ENCODE peak calls at places on chromosomes 12 and 14, in nine cellular contexts. K is PC-3; O is pancreas; W is heart left ventricle; Z is ovary; D is breast epithelium; N is aorta; T is CD8-positive, alpha-beta T cell; I is tibial artery. A is an unnamed sample.
A peak's percentile ranks its signal among the peaks of the same experiment; 100 is the strongest.

GRCh38 chr14:65200454-65200853 is 98.1 kb upstream of the MAX start:
- DNase-seq in K (no peak), O (no peak), W (no peak), Z (no peak), D (no peak), N (no peak), T (no peak), I (no peak), A (no peak)

GRCh38 chr14:69662636-69663321 is 51.4 kb downstream of the SUSD6 start:
- DNase-seq in K (peak; percentile 67), O (no peak), W (no peak), Z (no peak), D (no peak), N (no peak), T (no peak), I (no peak), A (no peak)

GRCh38 chr12:44812062-44812461 is 64.1 kb downstream of the NELL2 start:
- DNase-seq in K (peak; percentile 22), O (no peak), W (no peak), Z (no peak), D (no peak), N (no peak), T (peak; percentile 53), I (no peak), A (no peak)

GRCh38 chr12:685388-685787 is 22.1 kb upstream of the NINJ2 start:
- DNase-seq in K (no peak), O (no peak), W (no peak), Z (no peak), D (no peak), N (no peak), T (peak; percentile 90), I (no peak), A (peak; percentile 32)

GRCh38 chr12:61758661-61759060 is 501.5 kb upstream of the USP15 start:
- DNase-seq in K (no peak), O (no peak), W (no peak), Z (no peak), D (no peak), N (no peak), T (no peak), I (no peak), A (no peak)

GRCh38 chr12:68106160-68106559 is 53.4 kb downstream of the IFNG start:
- DNase-seq in K (peak; percentile 4), O (no peak), W (no peak), Z (no peak), D (no peak), N (no peak), T (no peak), I (no peak), A (no peak)

GRCh38 chr12:69952890-69953289 is 127.9 kb downstream of the MYRFL start:
- DNase-seq in K (no peak), O (no peak), W (no peak), Z (no peak), D (no peak), N (no peak), T (no peak), I (no peak), A (no peak)

GRCh38 chr12:12333980-12334709 is 15.9 kb downstream of the MANSC1 start:
- DNase-seq in K (peak; percentile 56), O (peak; percentile 50), W (peak; percentile 35), Z (peak; percentile 50), D (no peak), N (peak; percentile 53), T (peak; percentile 55), I (no peak), A (peak; percentile 48)

GRCh38 chr12:58285551-58285950 is 344.2 kb downstream of the ATP23 start:
- DNase-seq in K (no peak), O (no peak), W (no peak), Z (no peak), D (no peak), N (no peak), T (no peak), I (no peak), A (no peak)

GRCh38 chr12:118060301-118061010 is 523 bp downstream of the WSB2 start:
- DNase-seq in K (peak; percentile 38), O (peak; percentile 47), W (peak; percentile 69), Z (peak; percentile 74), D (peak; percentile 53), N (peak; percentile 70), T (peak; percentile 35), I (peak; percentile 73), A (peak; percentile 43)

GRCh38 chr12:118058227-118058626 is 2.8 kb downstream of the WSB2 start:
- DNase-seq in K (no peak), O (no peak), W (no peak), Z (no peak), D (no peak), N (no peak), T (no peak), I (no peak), A (no peak)

GRCh38 chr12:118059645-118060275 is 1.2 kb downstream of the WSB2 start:
- DNase-seq in K (peak; percentile 49), O (no peak), W (no peak), Z (no peak), D (no peak), N (no peak), T (no peak), I (no peak), A (no peak)

GRCh38 chr12:118061011-118061875 is at the start of gene WSB2:
- DNase-seq in K (peak; percentile 41), O (peak; percentile 61), W (peak; percentile 90), Z (peak; percentile 87), D (peak; percentile 65), N (peak; percentile 86), T (peak; percentile 50), I (peak; percentile 88), A (peak; percentile 76)

GRCh38 chr12:118058881-118059644 is 1.9 kb downstream of the WSB2 start:
- DNase-seq in K (peak; percentile 70), O (no peak), W (no peak), Z (no peak), D (no peak), N (no peak), T (no peak), I (no peak), A (no peak)
- H3K4me1 ChIP-seq in K (peaks cover 51% of the 10 kb centered on the region), O (peaks cover 11% of the 10 kb centered on the region), W (peaks cover 60% of the 10 kb centered on the region), Z (peaks cover 12% of the 10 kb centered on the region), D (peaks cover 3% of the 10 kb centered on the region), N (no peaks in the 10 kb centered on the region), T (peaks cover 25% of the 10 kb centered on the region), I (peaks cover 59% of the 10 kb centered on the region), A (peaks cover 3% of the 10 kb centered on the region)

DNA sequence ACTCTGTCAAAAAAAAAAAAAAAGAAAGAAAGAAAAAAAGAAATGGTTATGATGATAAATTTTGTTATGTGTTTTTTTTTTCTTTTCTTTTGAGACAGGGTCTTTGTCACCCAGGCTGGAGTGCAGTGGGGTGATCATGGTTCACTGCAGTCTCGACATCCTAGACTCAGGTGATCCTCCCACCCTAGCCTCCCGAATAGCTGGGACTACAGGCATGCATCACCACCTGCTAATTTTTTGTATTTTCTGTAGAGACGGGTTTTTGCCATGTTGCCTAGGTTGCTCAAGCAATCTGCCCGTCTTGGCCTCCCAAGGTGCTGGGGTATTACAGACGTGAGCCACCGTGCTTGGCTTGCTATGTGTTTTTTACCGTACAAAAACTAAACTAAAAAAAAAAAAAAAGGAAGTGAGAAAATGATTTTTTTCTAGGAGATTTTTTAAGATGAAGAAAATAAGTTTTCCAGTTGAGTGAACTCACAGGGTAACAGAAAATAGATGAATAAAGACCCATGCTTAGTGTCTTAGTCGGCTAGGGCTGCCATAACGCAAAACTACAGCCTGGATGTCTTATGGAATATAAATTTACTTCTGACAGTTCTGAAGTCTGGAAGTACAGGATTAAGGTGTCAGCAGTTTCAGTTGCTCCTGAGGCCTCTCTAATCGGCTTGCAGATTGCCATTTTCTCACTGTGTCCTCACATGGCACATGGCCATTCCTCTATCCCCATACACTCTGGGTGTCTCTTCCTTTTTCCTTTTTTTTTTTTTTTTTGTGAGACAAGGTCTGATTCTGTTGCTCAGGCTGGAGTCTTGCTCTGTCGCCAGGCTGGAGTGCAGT is 13.2 kb upstream of the APOF start:
- DNase-seq in K (no peak), O (no peak), W (no peak), Z (no peak), D (no peak), N (no peak), T (no peak), I (no peak), A (no peak)
- H3K4me1 ChIP-seq in K (peaks cover 10% of the 10 kb centered on the region), O (no peaks in the 10 kb centered on the region), W (peaks cover 19% of the 10 kb centered on the region), Z (no peaks in the 10 kb centered on the region), D (no peaks in the 10 kb centered on the region), N (no peaks in the 10 kb centered on the region), T (no peaks in the 10 kb centered on the region), I (no peaks in the 10 kb centered on the region), A (no peaks in the 10 kb centered on the region)

DNA sequence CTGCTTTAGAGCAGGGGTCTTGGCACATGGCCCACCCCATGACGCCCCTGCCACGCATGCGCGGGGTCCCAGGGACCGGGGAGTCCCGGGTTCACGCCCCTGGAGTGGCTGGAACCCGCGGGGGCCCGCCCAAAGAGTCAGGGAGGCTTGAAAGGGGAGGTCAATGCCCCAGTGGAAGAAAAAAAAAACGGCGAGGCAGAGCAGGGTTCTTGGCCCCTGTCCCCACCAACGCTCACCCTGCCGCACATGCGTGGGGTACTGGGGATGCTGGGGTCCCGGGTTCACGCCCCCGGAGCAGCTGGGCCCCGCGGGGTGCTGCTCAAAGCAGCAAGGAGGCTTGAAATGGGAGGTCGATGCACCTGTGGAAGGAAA is 319.1 kb downstream of the ALG10 start:
- DNase-seq in K (no peak), O (no peak), W (no peak), Z (no peak), D (no peak), N (no peak), T (no peak), I (no peak), A (no peak)
- H3K4me1 ChIP-seq in K (peaks cover 12% of the 10 kb centered on the region), O (no peaks in the 10 kb centered on the region), W (no peaks in the 10 kb centered on the region), Z (no peaks in the 10 kb centered on the region), D (no peaks in the 10 kb centered on the region), N (no peaks in the 10 kb centered on the region), T (no peaks in the 10 kb centered on the region), I (no peaks in the 10 kb centered on the region), A (no peaks in the 10 kb centered on the region)

GRCh38 chr12:55717397-55718007 is 1.7 kb downstream of the BLOC1S1 start:
- DNase-seq in K (peak; percentile 82), O (no peak), W (no peak), Z (no peak), D (no peak), N (peak; percentile 36), T (no peak), I (no peak), A (no peak)

GRCh38 chr12:55719371-55719770 is 822 bp upstream of the RDH5 start:
- DNase-seq in K (no peak), O (no peak), W (no peak), Z (no peak), D (no peak), N (peak; percentile 35), T (no peak), I (no peak), A (no peak)

GRCh38 chr12:55716582-55717396 is 943 bp downstream of the BLOC1S1 start:
- DNase-seq in K (peak; percentile 22), O (no peak), W (no peak), Z (no peak), D (no peak), N (peak; percentile 42), T (no peak), I (no peak), A (no peak)

GRCh38 chr12:55718650-55719275 is 1.4 kb upstream of the RDH5 start:
- DNase-seq in K (no peak), O (no peak), W (no peak), Z (no peak), D (no peak), N (peak; percentile 51), T (no peak), I (no peak), A (no peak)

GRCh38 chr12:55718020-55718419 is 2.2 kb upstream of the RDH5 start:
- DNase-seq in K (no peak), O (no peak), W (no peak), Z (no peak), D (no peak), N (peak; percentile 54), T (no peak), I (no peak), A (no peak)
- H3K4me1 ChIP-seq in K (peaks cover 72% of the 10 kb centered on the region), O (peaks cover 31% of the 10 kb centered on the region), W (peaks cover 73% of the 10 kb centered on the region), Z (peaks cover 12% of the 10 kb centered on the region), D (peaks cover 16% of the 10 kb centered on the region), N (no peaks in the 10 kb centered on the region), T (peaks cover 23% of the 10 kb centered on the region), I (peaks cover 90% of the 10 kb centered on the region), A (peaks cover 21% of the 10 kb centered on the region)

A was measured in lung.